ENCODE peak calls at places on chromosomes 4 and X, in four cellular contexts. One of them, this sample, is unnamed.

GRCh38 chr4:147453561-147454141 is 27.2 kb upstream of the EDNRA start:
- DNase-seq in GM23338: peak; percentile 32
- DNase-seq in RWPE1: peak; percentile 7
- DNase-seq in sigmoid colon: no peak
- DNase-seq in this sample: no peak

GRCh38 chr4:8703857-8704495 is 111.4 kb downstream of the CPZ start:
- DNase-seq in RWPE1: no peak
- DNase-seq in GM23338: no peak
- DNase-seq in sigmoid colon: peak; percentile 20
- DNase-seq in this sample: peak; percentile 43

GRCh38 chrX:12378706-12379105 is 240.4 kb downstream of the FRMPD4 start:
- DNase-seq in RWPE1: no peak
- DNase-seq in sigmoid colon: no peak
- DNase-seq in GM23338: no peak
- DNase-seq in this sample: no peak

GRCh38 chr4:47465008-47465407 is 1.5 kb upstream of the COMMD8 start:
- DNase-seq in RWPE1: no peak
- DNase-seq in sigmoid colon: no peak
- DNase-seq in GM23338: no peak
- DNase-seq in this sample: no peak

GRCh38 chr4:157312702-157313101 is 92.2 kb downstream of the GRIA2 start:
- DNase-seq in RWPE1: no peak
- DNase-seq in GM23338: no peak
- DNase-seq in sigmoid colon: no peak
- DNase-seq in this sample: no peak

GRCh38 chr4:177961709-177962380 is 519.6 kb upstream of the AGA start:
- DNase-seq in GM23338: no peak
- DNase-seq in RWPE1: no peak
- DNase-seq in sigmoid colon: no peak
- DNase-seq in this sample: no peak

GRCh38 chr4:51868449-51868847 is 25.5 kb downstream of the DCUN1D4 start:
- DNase-seq in sigmoid colon: no peak
- DNase-seq in RWPE1: no peak
- DNase-seq in GM23338: no peak
- DNase-seq in this sample: no peak

GRCh38 chrX:46882266-46882665 is 30.0 kb upstream of the JADE3 start:
- DNase-seq in GM23338: peak; percentile 47
- DNase-seq in sigmoid colon: no peak
- DNase-seq in RWPE1: no peak
- DNase-seq in this sample: no peak

GRCh38 chr4:33262809-33263208 is 2542.6 kb downstream of the PCDH7 start:
- DNase-seq in RWPE1: no peak
- DNase-seq in sigmoid colon: no peak
- DNase-seq in GM23338: no peak
- DNase-seq in this sample: no peak

GRCh38 chr4:94298725-94299252 is 43.8 kb downstream of the HPGDS start:
- DNase-seq in RWPE1: peak; percentile 34
- DNase-seq in GM23338: no peak
- DNase-seq in sigmoid colon: no peak
- DNase-seq in this sample: no peak

GRCh38 chr4:36209941-36210663 is 34.2 kb downstream of the ARAP2 start:
- DNase-seq in RWPE1: no peak
- DNase-seq in GM23338: no peak
- DNase-seq in sigmoid colon: no peak
- DNase-seq in this sample: no peak

GRCh38 chrX:151753313-151754041 is 18.9 kb downstream of the CNGA2 start:
- DNase-seq in RWPE1: peak; percentile 61
- DNase-seq in GM23338: peak; percentile 74
- DNase-seq in sigmoid colon: peak; percentile 70
- DNase-seq in this sample: no peak

GRCh38 chr4:113699772-113700171 is 61.8 kb downstream of the CAMK2D start:
- DNase-seq in RWPE1: no peak
- DNase-seq in GM23338: no peak
- DNase-seq in sigmoid colon: no peak
- DNase-seq in this sample: no peak

GRCh38 chr4:75011131-75011795 is 78.3 kb downstream of the PARM1 start:
- DNase-seq in GM23338: no peak
- DNase-seq in RWPE1: peak; percentile 8
- DNase-seq in sigmoid colon: no peak
- DNase-seq in this sample: no peak

GRCh38 chr4:142534994-142535393 is 311.1 kb downstream of the INPP4B start:
- DNase-seq in GM23338: no peak
- DNase-seq in sigmoid colon: no peak
- DNase-seq in RWPE1: peak; percentile 7
- DNase-seq in this sample: no peak

GRCh38 chr4:114659386-114660008 is 60.9 kb downstream of the UGT8 start:
- DNase-seq in RWPE1: peak; percentile 68
- DNase-seq in sigmoid colon: no peak
- DNase-seq in GM23338: peak; percentile 90
- DNase-seq in this sample: no peak

This sample was measured in cardiac septum.